ENCODE peak calls at places on chromosomes 4 and X, in ten cellular contexts. I, D, Z, B, J, L, V, P, T and O are unnamed samples.

GRCh38 chr4:142614621-142615323 is 231.3 kb downstream of the INPP4B start:
- DNase-seq in P (no peak), V (no peak), D (no peak), J (no peak), Z (no peak), I (no peak), T (peak; percentile 54), B (no peak), L (no peak), O (no peak)

GRCh38 chrX:103554687-103555417 is 30.5 kb upstream of the TCEAL4 start:
- DNase-seq in T (peak; percentile 60), Z (no peak), J (no peak), B (peak; percentile 73), V (peak; percentile 49), I (no peak), P (peak; percentile 73), L (peak; percentile 26), D (peak; percentile 90), O (peak; percentile 10)

GRCh38 chrX:138945219-138945618 is 233.7 kb upstream of the FGF13 start:
- DNase-seq in Z (no peak), D (no peak), T (peak; percentile 37), P (peak; percentile 5), I (no peak), J (no peak), B (no peak), V (no peak), L (no peak), O (no peak)

GRCh38 chr4:8085491-8086479 is 72.8 kb downstream of the ABLIM2 start:
- DNase-seq in I (peak; percentile 37), B (no peak), Z (no peak), L (no peak), D (no peak), J (no peak), V (no peak), P (no peak), T (no peak), O (no peak)

GRCh38 chr4:7747062-7747385 is 192.6 kb downstream of the AFAP1 start:
- DNase-seq in T (no peak), J (no peak), L (no peak), B (no peak), I (no peak), V (no peak), P (no peak), D (no peak), Z (no peak), O (no peak)

GRCh38 chr4:169236901-169237626 is 33.7 kb downstream of the SH3RF1 start:
- DNase-seq in D (no peak), Z (no peak), J (no peak), L (no peak), I (no peak), V (no peak), B (no peak), P (no peak), T (no peak), O (no peak)

GRCh38 chr4:574346-575161 is 1.5 kb downstream of the TMEM271 start:
- DNase-seq in D (no peak), P (no peak), B (no peak), T (no peak), Z (no peak), V (no peak), J (no peak), I (peak; percentile 60), L (no peak), O (no peak)

GRCh38 chr4:54547299-54548097 is 110.3 kb upstream of the KIT start:
- DNase-seq in Z (no peak), L (no peak), I (no peak), V (no peak), P (no peak), B (no peak), T (no peak), J (no peak), D (no peak), O (no peak)

GRCh38 chr4:27844359-27844758 is 983.7 kb downstream of the STIM2 start:
- DNase-seq in J (no peak), Z (no peak), L (no peak), T (no peak), B (no peak), D (no peak), V (no peak), P (no peak), I (no peak), O (no peak)

GRCh38 chr4:184328022-184328736 is 110.5 kb upstream of the ENPP6 start:
- DNase-seq in B (no peak), D (no peak), L (no peak), T (no peak), I (no peak), V (no peak), P (no peak), Z (no peak), J (no peak), O (no peak)

DNA sequence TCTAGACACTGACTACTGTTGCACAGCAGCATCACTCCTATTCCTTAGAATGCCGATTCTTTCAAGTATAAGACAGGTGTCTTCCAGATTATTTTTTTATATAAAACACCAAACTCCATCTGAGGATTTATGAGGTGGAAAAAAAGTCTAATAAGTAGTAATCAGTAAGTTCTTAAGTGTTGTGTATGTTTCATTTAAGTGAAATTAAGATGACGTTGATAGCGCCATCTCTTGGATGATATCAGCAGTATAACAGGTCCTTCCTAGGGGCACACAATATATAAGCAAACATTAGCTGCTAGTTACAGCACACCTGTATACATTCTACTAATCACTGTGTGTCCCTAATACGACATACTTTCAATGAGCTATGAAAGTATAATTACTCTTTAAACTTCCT is 99.6 kb upstream of the STS start:
- DNase-seq in L (no peak), B (no peak), J (no peak), T (no peak), D (no peak), Z (no peak), P (no peak), V (no peak), I (no peak), O (no peak)
- H3K27ac ChIP-seq in L (no peak overlapping the region), B (no peak overlapping the region), J (no peak overlapping the region), T (no peak overlapping the region), D (no peak overlapping the region), Z (no peak overlapping the region), P (no peak overlapping the region), V (no peak overlapping the region), I (no peak overlapping the region), O (no peak overlapping the region)

GRCh38 chrX:97030463-97030862 is 146.8 kb downstream of the RPA4 start:
- DNase-seq in V (no peak), I (no peak), P (no peak), J (no peak), L (no peak), D (no peak), T (no peak), Z (no peak), B (no peak), O (no peak)

GRCh38 chrX:97030947-97031346 is 147.2 kb downstream of the RPA4 start:
- DNase-seq in Z (no peak), T (no peak), J (no peak), D (no peak), L (no peak), I (no peak), P (no peak), B (no peak), V (no peak), O (no peak)

GRCh38 chrX:97027384-97027922 is 143.7 kb downstream of the RPA4 start:
- DNase-seq in P (no peak), D (peak; percentile 92), T (no peak), L (no peak), B (peak; percentile 60), J (no peak), Z (no peak), V (no peak), I (no peak), O (no peak)

GRCh38 chrX:97021680-97022079 is 138.0 kb downstream of the RPA4 start:
- DNase-seq in T (no peak), J (no peak), B (no peak), P (no peak), D (no peak), V (peak; percentile 23), L (no peak), I (no peak), Z (no peak), O (no peak)

DNA sequence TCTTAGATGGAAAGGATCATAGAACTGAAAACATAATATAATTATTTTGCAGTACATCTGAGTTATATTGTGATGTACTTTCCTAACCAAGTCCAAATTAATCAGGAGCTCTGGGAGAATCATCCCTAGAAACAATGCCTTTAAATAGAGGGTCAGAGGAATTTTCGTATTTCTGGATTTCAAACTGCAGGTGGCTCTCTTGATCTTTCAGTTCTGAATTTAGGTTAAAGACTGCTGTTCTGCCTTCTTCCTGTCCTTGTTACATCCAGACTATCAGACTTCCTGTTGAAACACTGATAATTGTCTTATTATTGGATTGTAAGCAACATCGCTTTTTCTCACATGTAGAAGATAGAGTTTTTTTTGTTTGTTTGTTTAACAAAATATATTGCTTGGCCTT is 142.7 kb downstream of the RPA4 start:
- DNase-seq in J (no peak), P (peak; percentile 21), T (no peak), V (peak; percentile 2), L (no peak), B (peak; percentile 8), Z (no peak), I (no peak), D (peak; percentile 72), O (no peak)
- H3K27ac ChIP-seq in J (no peak overlapping the region), P (no peak overlapping the region), T (no peak overlapping the region), V (no peak overlapping the region), L (no peak overlapping the region), B (no peak overlapping the region), Z (no peak overlapping the region), I (no peak overlapping the region), D (peak overlapping the region; percentile 96), O (no peak overlapping the region)

GRCh38 chrX:15158736-15159406 is 111.0 kb downstream of the ASB9 start:
- DNase-seq in T (no peak), P (no peak), V (no peak), J (no peak), L (no peak), Z (no peak), D (no peak), B (no peak), I (no peak), O (no peak)
- H3K27ac ChIP-seq in T (no peak overlapping the region), P (no peak overlapping the region), V (no peak overlapping the region), J (no peak overlapping the region), L (peak overlapping the region; percentile 35), Z (no peak overlapping the region), D (no peak overlapping the region), B (no peak overlapping the region), I (no peak overlapping the region), O (no peak overlapping the region)

GRCh38 chr4:185656467-185656890 is 121.2 kb upstream of the PDLIM3 start:
- DNase-seq in V (peak; percentile 66), T (no peak), Z (peak; percentile 45), P (peak; percentile 42), I (no peak), B (peak; percentile 4), D (peak; percentile 49), J (no peak), L (no peak), O (no peak)

GRCh38 chr4:185657699-185658098 is 122.4 kb upstream of the PDLIM3 start:
- DNase-seq in V (peak; percentile 44), T (no peak), L (no peak), B (no peak), Z (no peak), P (no peak), D (no peak), J (no peak), I (no peak), O (no peak)

GRCh38 chr4:185654311-185654710 is 119.0 kb upstream of the PDLIM3 start:
- DNase-seq in J (no peak), D (no peak), L (no peak), Z (no peak), V (no peak), B (no peak), I (no peak), T (no peak), P (no peak), O (no peak)

GRCh38 chr4:185657191-185657590 is 121.9 kb upstream of the PDLIM3 start:
- DNase-seq in L (no peak), Z (no peak), T (no peak), B (peak; percentile 11), V (no peak), J (no peak), D (peak; percentile 64), P (no peak), I (no peak), O (peak; percentile 36)

GRCh38 chr4:185654965-185655554 is 119.8 kb upstream of the PDLIM3 start:
- DNase-seq in J (no peak), T (no peak), I (no peak), Z (no peak), D (no peak), V (no peak), P (no peak), L (no peak), B (no peak), O (no peak)
- H3K27ac ChIP-seq in J (peak overlapping the region; percentile 26), T (no peak overlapping the region), I (no peak overlapping the region), Z (peak overlapping the region; percentile 69), D (no peak overlapping the region), V (peak overlapping the region; percentile 17), P (peak overlapping the region; percentile 70), L (no peak overlapping the region), B (no peak overlapping the region), O (no peak overlapping the region)